ENCODE peak calls at places on chromosomes 3 and 15, in seven cellular contexts. V, Q, T, H, O, K and F are unnamed samples.

GRCh38 chr15:101689901-101690300 is 34.4 kb downstream of the TARS3 start:
- DNase-seq in V (peak; percentile 49), Q (peak; percentile 39), T (peak; percentile 67), H (no peak), O (no peak), K (no peak), F (no peak)

GRCh38 chr3:41265011-41265545 is 65.8 kb downstream of the CTNNB1 start:
- DNase-seq in V (no peak), Q (peak; percentile 26), T (peak; percentile 44), H (no peak), O (no peak), K (no peak), F (no peak)

GRCh38 chr3:15102256-15102655 is 3.3 kb upstream of the RBSN start:
- DNase-seq in V (no peak), Q (no peak), T (no peak), H (no peak), O (peak; percentile 94), K (no peak), F (no peak)

GRCh38 chr3:22887664-22888291 is 315.3 kb upstream of the UBE2E2 start:
- DNase-seq in V (no peak), Q (peak; percentile 61), T (peak; percentile 58), H (no peak), O (no peak), K (no peak), F (peak; percentile 25)

GRCh38 chr3:119310052-119310451 is 15.9 kb downstream of the ARHGAP31 start:
- DNase-seq in V (no peak), Q (peak; percentile 97), T (peak; percentile 99), H (no peak), O (no peak), K (no peak), F (peak; percentile 97)

GRCh38 chr3:12351145-12351544 is 62.3 kb downstream of the PPARG start:
- DNase-seq in V (no peak), Q (peak; percentile 42), T (no peak), H (no peak), O (peak; percentile 73), K (no peak), F (peak; percentile 14)

GRCh38 chr3:116302087-116302747 is 143.1 kb downstream of the LSAMP start:
- DNase-seq in V (no peak), Q (peak; percentile 45), T (peak; percentile 4), H (no peak), O (no peak), K (no peak), F (peak; percentile 73)

GRCh38 chr3:49616061-49616460 is 58.1 kb upstream of the APEH start:
- DNase-seq in V (no peak), Q (no peak), T (no peak), H (no peak), O (no peak), K (no peak), F (no peak)

GRCh38 chr3:68620211-68620610 is 312.1 kb downstream of the TAFA4 start:
- DNase-seq in V (no peak), Q (no peak), T (no peak), H (no peak), O (no peak), K (no peak), F (no peak)

GRCh38 chr3:42314411-42314810 is 48.4 kb upstream of the CCK start:
- DNase-seq in V (no peak), Q (no peak), T (no peak), H (no peak), O (no peak), K (no peak), F (no peak)

GRCh38 chr3:45988100-45988761 is 7.4 kb downstream of the FYCO1 start:
- DNase-seq in V (no peak), Q (no peak), T (peak; percentile 56), H (no peak), O (no peak), K (no peak), F (peak; percentile 48)

GRCh38 chr3:186784820-186785516 is 1.6 kb downstream of the EIF4A2 start:
- DNase-seq in V (no peak), Q (peak; percentile 3), T (no peak), H (no peak), O (no peak), K (no peak), F (peak; percentile 24)

GRCh38 chr15:85649372-85649771 is 145.4 kb downstream of the KLHL25 start:
- DNase-seq in V (peak; percentile 32), Q (peak; percentile 93), T (peak; percentile 94), H (no peak), O (no peak), K (no peak), F (peak; percentile 76)

GRCh38 chr15:75827691-75828090 is 15.6 kb upstream of the UBE2Q2 start:
- DNase-seq in V (no peak), Q (no peak), T (peak; percentile 39), H (no peak), O (no peak), K (no peak), F (no peak)

GRCh38 chr3:193872265-193872753 is 263.6 kb upstream of the HES1 start:
- DNase-seq in V (peak; percentile 25), Q (peak; percentile 74), T (peak; percentile 95), H (no peak), O (peak; percentile 59), K (no peak), F (peak; percentile 94)

GRCh38 chr3:136862953-136863352 is 945 bp downstream of the NCK1 start:
- DNase-seq in V (no peak), Q (no peak), T (no peak), H (no peak), O (no peak), K (no peak), F (no peak)

GRCh38 chr3:127997961-127998360 is 54.3 kb upstream of the SEC61A1 start:
- DNase-seq in V (no peak), Q (no peak), T (no peak), H (no peak), O (peak; percentile 72), K (no peak), F (no peak)

GRCh38 chr3:62669161-62669560 is 206.1 kb downstream of the CADPS start:
- DNase-seq in V (no peak), Q (no peak), T (no peak), H (no peak), O (no peak), K (no peak), F (no peak)

GRCh38 chr3:39208463-39209055 is 16.2 kb upstream of the XIRP1 start:
- DNase-seq in V (peak; percentile 53), Q (peak; percentile 67), T (peak; percentile 55), H (no peak), O (no peak), K (no peak), F (peak; percentile 63)

GRCh38 chr3:126963261-126964190 is 19.4 kb upstream of the PLXNA1 start:
- DNase-seq in V (no peak), Q (no peak), T (no peak), H (no peak), O (no peak), K (no peak), F (no peak)

GRCh38 chr3:195319060-195319459 is 48.1 kb upstream of the XXYLT1 start:
- DNase-seq in V (no peak), Q (no peak), T (peak; percentile 3), H (no peak), O (no peak), K (no peak), F (no peak)

GRCh38 chr15:52656412-52656811 is 22.8 kb downstream of the ATOSA start:
- DNase-seq in V (no peak), Q (no peak), T (peak; percentile 45), H (no peak), O (no peak), K (no peak), F (no peak)

GRCh38 chr15:101558217-101558941 is 68.9 kb upstream of the PCSK6 start:
- DNase-seq in V (no peak), Q (no peak), T (peak; percentile 16), H (no peak), O (no peak), K (no peak), F (no peak)

GRCh38 chr15:89760303-89761008 is 9.4 kb upstream of the MESP1 start:
- DNase-seq in V (peak; percentile 82), Q (peak; percentile 76), T (peak; percentile 52), H (peak; percentile 35), O (peak; percentile 80), K (peak; percentile 50), F (peak; percentile 75)

GRCh38 chr15:92917606-92918407 is 17.7 kb downstream of the CHD2 start:
- DNase-seq in V (peak; percentile 92), Q (peak; percentile 96), T (peak; percentile 91), H (peak; percentile 78), O (peak; percentile 94), K (peak; percentile 87), F (peak; percentile 99)

GRCh38 chr3:131948806-131949205 is 86.0 kb downstream of the CPNE4 start:
- DNase-seq in V (no peak), Q (no peak), T (no peak), H (no peak), O (no peak), K (no peak), F (no peak)

GRCh38 chr3:188510366-188510765 is 356.4 kb downstream of the LPP start:
- DNase-seq in V (no peak), Q (peak; percentile 83), T (peak; percentile 93), H (no peak), O (no peak), K (no peak), F (peak; percentile 72)

GRCh38 chr3:172104471-172105072 is 65.2 kb downstream of the FNDC3B start:
- DNase-seq in V (no peak), Q (peak; percentile 57), T (peak; percentile 39), H (no peak), O (no peak), K (no peak), F (peak; percentile 37)

GRCh38 chr3:64073362-64073761 is 50.1 kb upstream of the PSMD6 start:
- DNase-seq in V (no peak), Q (no peak), T (no peak), H (no peak), O (no peak), K (no peak), F (no peak)

GRCh38 chr3:46372492-46373359 is 2.0 kb downstream of the CCR5 start:
- DNase-seq in V (no peak), Q (peak; percentile 27), T (peak; percentile 42), H (no peak), O (no peak), K (no peak), F (peak; percentile 48)

GRCh38 chr15:74264081-74264501 is 28.0 kb downstream of the CCDC33 start:
- DNase-seq in V (no peak), Q (no peak), T (no peak), H (no peak), O (no peak), K (no peak), F (no peak)

GRCh38 chr15:22811640-22812039 is 25.2 kb downstream of the NIPA1 start:
- DNase-seq in V (no peak), Q (peak; percentile 19), T (peak; percentile 27), H (no peak), O (peak; percentile 49), K (no peak), F (no peak)

GRCh38 chr3:147924755-147925154 is 515.6 kb downstream of the ZIC1 start:
- DNase-seq in V (no peak), Q (no peak), T (no peak), H (no peak), O (no peak), K (no peak), F (peak; percentile 13)

GRCh38 chr3:54696313-54696712 is 231.5 kb downstream of the LRTM1 start:
- DNase-seq in V (no peak), Q (no peak), T (peak; percentile 1), H (no peak), O (no peak), K (no peak), F (no peak)